ENCODE peak calls at places on chromosomes 4 and X, in eight cellular contexts. Z is SK-N-SH treated with all-trans-retinoic acid at 6 μM for 48 hours; L is Right ventricle myocardium inferior; B is left colon; U is stimulated activated naive CD8-positive, alpha-beta T cell treated with anti-CD3 and anti-CD28 coated beads, Interleukin-15, Interleukin-2, amounts not matched to agents 100 U/mL and 50 U/mL, for 24 hours; K is natural killer cell; R is stimulated activated naive B cell treated with anti-CD40 and anti-IgM and Interleukin-4, amounts not matched to agents 10 μg/mL and 1 μg/mL and 100 μg/mL, for 72 hours; S is activated CD4-positive, alpha-beta T cell treated with anti-CD3 and anti-CD28 coated beads for 36 hours. T is an unnamed sample.

GRCh38 chrX:134004038-134004437 is 18.6 kb upstream of the GPC3 start:
- ATAC-seq in Z (peak; percentile 87), L (no peak), B (no peak), U (no peak), K (no peak), R (no peak), S (peak; percentile 37), T (peak; percentile 5)

GRCh38 chr4:57187241-57187640 is 77.1 kb upstream of the IGFBP7 start:
- ATAC-seq in Z (no peak), L (no peak), B (no peak), U (no peak), K (no peak), R (no peak), S (no peak), T (no peak)

GRCh38 chr4:165974647-165975335 is 101.8 kb downstream of the TLL1 start:
- ATAC-seq in Z (no peak), L (no peak), B (no peak), U (no peak), K (no peak), R (no peak), S (no peak), T (no peak)

GRCh38 chr4:15587649-15588048 is 67.5 kb downstream of the FBXL5 start:
- ATAC-seq in Z (no peak), L (peak; percentile 70), B (no peak), U (no peak), K (no peak), R (no peak), S (no peak), T (no peak)

GRCh38 chr4:102037566-102037965 is 247.0 kb downstream of the BANK1 start:
- ATAC-seq in Z (no peak), L (no peak), B (no peak), U (no peak), K (no peak), R (peak; percentile 49), S (no peak), T (no peak)

GRCh38 chr4:160450861-160451260 is 1348.0 kb downstream of the RAPGEF2 start:
- ATAC-seq in Z (no peak), L (no peak), B (no peak), U (no peak), K (no peak), R (no peak), S (no peak), T (no peak)

GRCh38 chr4:10611673-10612072 is 72.9 kb downstream of the CLNK start:
- ATAC-seq in Z (no peak), L (no peak), B (no peak), U (no peak), K (no peak), R (no peak), S (no peak), T (no peak)

GRCh38 chrX:100083146-100083715 is 326.8 kb downstream of the PCDH19 start:
- ATAC-seq in Z (no peak), L (no peak), B (no peak), U (no peak), K (no peak), R (no peak), S (no peak), T (no peak)

GRCh38 chr4:103074598-103075434 is 1.7 kb downstream of the SLC9B2 start:
- ATAC-seq in Z (no peak), L (no peak), B (no peak), U (no peak), K (no peak), R (peak; percentile 64), S (peak; percentile 7), T (no peak)

GRCh38 chrX:1165535-1166196 is 46.8 kb downstream of the CRLF2 start:
- ATAC-seq in Z (peak; percentile 21), L (no peak), B (no peak), U (no peak), K (peak; percentile 70), R (peak; percentile 53), S (peak; percentile 37), T (peak; percentile 54)

GRCh38 chr4:152738812-152739211 is 40.7 kb downstream of the TIGD4 start:
- ATAC-seq in Z (no peak), L (no peak), B (peak; percentile 64), U (no peak), K (no peak), R (no peak), S (no peak), T (no peak)

GRCh38 chr4:42672359-42673083 is 15.6 kb upstream of the ATP8A1 start:
- ATAC-seq in Z (no peak), L (no peak), B (no peak), U (peak; percentile 45), K (no peak), R (no peak), S (peak; percentile 62), T (peak; percentile 45)

GRCh38 chr4:74339501-74339900 is 25.4 kb upstream of the EREG start:
- ATAC-seq in Z (no peak), L (no peak), B (no peak), U (no peak), K (no peak), R (no peak), S (no peak), T (no peak)

GRCh38 chr4:25551608-25552007 is 104.0 kb upstream of the SLC34A2 start:
- ATAC-seq in Z (no peak), L (no peak), B (peak; percentile 91), U (no peak), K (no peak), R (no peak), S (no peak), T (no peak)

GRCh38 chr4:31023724-31024123 is 303.6 kb downstream of the PCDH7 start:
- ATAC-seq in Z (no peak), L (no peak), B (no peak), U (no peak), K (no peak), R (no peak), S (no peak), T (no peak)

GRCh38 chrX:109533631-109534030 is 3.0 kb upstream of the NXT2 start:
- ATAC-seq in Z (no peak), L (no peak), B (no peak), U (no peak), K (no peak), R (no peak), S (no peak), T (no peak)

T was measured in activated T-helper 17 cell treated with anti-CD3 and anti-CD28 coated beads, Interleukin-2, amount 50 U/mL, for 72 hours.